ENCODE peak calls at places on chromosome 12, in six cellular contexts. W is renal cortical epithelial cell, A is foreskin keratinocyte, B is stomach, Y is C1 segment of cervical spinal cord, G is NCI-H1105 treated with DMSO at 0.1 percent for 48 hours. F is an unnamed sample.

GRCh38 chr12:24778486-24779304 is 170.2 kb downstream of the BCAT1 start:
- DNase-seq in A (no peak), B (no peak), W (peak), Y (no peak), G (peak), F (peak)

GRCh38 chr12:119686355-119686754 is 18.4 kb downstream of the PRKAB1 start:
- DNase-seq in W (no peak), G (no peak), A (no peak), Y (no peak), B (peak), F (no peak)

GRCh38 chr12:88897723-88898122 is 317.5 kb upstream of the KITLG start:
- DNase-seq in G (no peak), A (no peak), B (no peak), W (peak), Y (no peak), F (no peak)

GRCh38 chr12:9796346-9796745 is 30.9 kb upstream of the KLRF1 start:
- DNase-seq in Y (no peak), G (no peak), B (no peak), W (no peak), A (no peak), F (no peak)

GRCh38 chr12:76024942-76025600 is 6.5 kb downstream of the PHLDA1 start:
- DNase-seq in W (peak), G (no peak), B (no peak), A (peak), Y (no peak), F (peak)

GRCh38 chr12:40078201-40078730 is 27.6 kb downstream of the SLC2A13 start:
- DNase-seq in Y (no peak), B (no peak), W (no peak), G (no peak), A (no peak), F (no peak)

GRCh38 chr12:104458645-104459555 is 2.2 kb downstream of the CHST11 start:
- DNase-seq in A (no peak), W (no peak), Y (no peak), G (peak), B (no peak), F (no peak)

GRCh38 chr12:90226211-90226610 is 517.6 kb upstream of the ATP2B1 start:
- DNase-seq in B (no peak), G (no peak), A (no peak), Y (no peak), W (peak), F (no peak)

GRCh38 chr12:99619389-99620158 is 28.0 kb upstream of the GARIN6 start:
- DNase-seq in Y (no peak), W (peak), B (no peak), G (peak), A (peak), F (peak)

GRCh38 chr12:101927042-101927441 is 49.7 kb downstream of the DRAM1 start:
- DNase-seq in W (no peak), G (no peak), Y (no peak), B (no peak), A (no peak), F (no peak)

GRCh38 chr12:79844693-79845092 is 90.2 kb downstream of the PPP1R12A start:
- DNase-seq in A (peak), W (peak), Y (no peak), B (no peak), G (no peak), F (peak)

GRCh38 chr12:14907953-14908352 is 22.3 kb upstream of the MGP start:
- DNase-seq in A (no peak), Y (no peak), G (no peak), W (peak), B (no peak), F (no peak)

GRCh38 chr12:49501895-49502294 is 36.9 kb upstream of the KCNH3 start:
- DNase-seq in A (no peak), Y (no peak), B (no peak), G (no peak), W (no peak), F (no peak)

F was measured in OCI-M1.